ENCODE peak calls at places on chromosomes 5 and 9, in nine cellular contexts. One of them, this sample, is unnamed.
A peak's percentile ranks its signal among the peaks of the same experiment; 100 is the strongest.

GRCh38 chr9:94826644-94827410 is 100.3 kb downstream of the AOPEP start:
- DNase-seq in GM12878: no peak
- DNase-seq in dermis blood vessel endothelial cell: no peak
- DNase-seq in GM04503: no peak
- DNase-seq in activated CD4-positive, alpha-beta T cell treated with anti-CD3 and anti-CD28 coated beads for 1 hour: no peak
- DNase-seq in HCEC 1CT: no peak
- DNase-seq in left ventricle myocardium superior: no peak
- DNase-seq in ACHN: no peak
- DNase-seq in stimulated activated CD8-positive, alpha-beta memory T cell treated with anti-CD3 and anti-CD28 coated beads, Interleukin-4, amount 100 ng/mL, for 1 hour: no peak
- DNase-seq in this sample: no peak

GRCh38 chr5:76145945-76146344 is 62.8 kb downstream of the SV2C start:
- DNase-seq in GM12878: no peak
- DNase-seq in dermis blood vessel endothelial cell: peak; percentile 36
- DNase-seq in GM04503: no peak
- DNase-seq in activated CD4-positive, alpha-beta T cell treated with anti-CD3 and anti-CD28 coated beads for 1 hour: no peak
- DNase-seq in HCEC 1CT: no peak
- DNase-seq in left ventricle myocardium superior: no peak
- DNase-seq in ACHN: peak; percentile 13
- DNase-seq in stimulated activated CD8-positive, alpha-beta memory T cell treated with anti-CD3 and anti-CD28 coated beads, Interleukin-4, amount 100 ng/mL, for 1 hour: no peak
- DNase-seq in this sample: no peak

GRCh38 chr9:69431777-69432176 is 106.8 kb downstream of the ENTREP1 start:
- DNase-seq in GM12878: no peak
- DNase-seq in dermis blood vessel endothelial cell: no peak
- DNase-seq in GM04503: no peak
- DNase-seq in activated CD4-positive, alpha-beta T cell treated with anti-CD3 and anti-CD28 coated beads for 1 hour: no peak
- DNase-seq in HCEC 1CT: no peak
- DNase-seq in left ventricle myocardium superior: no peak
- DNase-seq in ACHN: no peak
- DNase-seq in stimulated activated CD8-positive, alpha-beta memory T cell treated with anti-CD3 and anti-CD28 coated beads, Interleukin-4, amount 100 ng/mL, for 1 hour: no peak
- DNase-seq in this sample: no peak

GRCh38 chr5:142826093-142826492 is 55.9 kb downstream of the ARHGAP26 start:
- DNase-seq in GM12878: no peak
- DNase-seq in dermis blood vessel endothelial cell: no peak
- DNase-seq in GM04503: no peak
- DNase-seq in activated CD4-positive, alpha-beta T cell treated with anti-CD3 and anti-CD28 coated beads for 1 hour: no peak
- DNase-seq in HCEC 1CT: no peak
- DNase-seq in left ventricle myocardium superior: no peak
- DNase-seq in ACHN: peak; percentile 50
- DNase-seq in stimulated activated CD8-positive, alpha-beta memory T cell treated with anti-CD3 and anti-CD28 coated beads, Interleukin-4, amount 100 ng/mL, for 1 hour: no peak
- DNase-seq in this sample: no peak

GRCh38 chr5:57447656-57448055 is 35.0 kb downstream of the ACTBL2 start:
- DNase-seq in GM12878: no peak
- DNase-seq in dermis blood vessel endothelial cell: no peak
- DNase-seq in GM04503: no peak
- DNase-seq in activated CD4-positive, alpha-beta T cell treated with anti-CD3 and anti-CD28 coated beads for 1 hour: no peak
- DNase-seq in HCEC 1CT: peak; percentile 10
- DNase-seq in left ventricle myocardium superior: no peak
- DNase-seq in ACHN: no peak
- DNase-seq in stimulated activated CD8-positive, alpha-beta memory T cell treated with anti-CD3 and anti-CD28 coated beads, Interleukin-4, amount 100 ng/mL, for 1 hour: no peak
- DNase-seq in this sample: no peak

GRCh38 chr5:169628891-169629290 is 8.2 kb upstream of the DOCK2 start:
- DNase-seq in GM12878: no peak
- DNase-seq in dermis blood vessel endothelial cell: no peak
- DNase-seq in GM04503: peak; percentile 93
- DNase-seq in activated CD4-positive, alpha-beta T cell treated with anti-CD3 and anti-CD28 coated beads for 1 hour: no peak
- DNase-seq in HCEC 1CT: peak; percentile 85
- DNase-seq in left ventricle myocardium superior: no peak
- DNase-seq in ACHN: no peak
- DNase-seq in stimulated activated CD8-positive, alpha-beta memory T cell treated with anti-CD3 and anti-CD28 coated beads, Interleukin-4, amount 100 ng/mL, for 1 hour: no peak
- DNase-seq in this sample: no peak

GRCh38 chr9:109399258-109399767 is 78.5 kb upstream of the EPB41L4B start:
- DNase-seq in GM12878: no peak
- DNase-seq in dermis blood vessel endothelial cell: no peak
- DNase-seq in GM04503: no peak
- DNase-seq in activated CD4-positive, alpha-beta T cell treated with anti-CD3 and anti-CD28 coated beads for 1 hour: no peak
- DNase-seq in HCEC 1CT: no peak
- DNase-seq in left ventricle myocardium superior: no peak
- DNase-seq in ACHN: no peak
- DNase-seq in stimulated activated CD8-positive, alpha-beta memory T cell treated with anti-CD3 and anti-CD28 coated beads, Interleukin-4, amount 100 ng/mL, for 1 hour: no peak
- DNase-seq in this sample: no peak

GRCh38 chr5:141914154-141914743 is 9.4 kb upstream of the DELE1 start:
- DNase-seq in GM12878: no peak
- DNase-seq in dermis blood vessel endothelial cell: peak; percentile 28
- DNase-seq in GM04503: no peak
- DNase-seq in activated CD4-positive, alpha-beta T cell treated with anti-CD3 and anti-CD28 coated beads for 1 hour: no peak
- DNase-seq in HCEC 1CT: no peak
- DNase-seq in left ventricle myocardium superior: peak; percentile 73
- DNase-seq in ACHN: no peak
- DNase-seq in stimulated activated CD8-positive, alpha-beta memory T cell treated with anti-CD3 and anti-CD28 coated beads, Interleukin-4, amount 100 ng/mL, for 1 hour: no peak
- DNase-seq in this sample: no peak

GRCh38 chr9:117138257-117138656 is 276.6 kb downstream of the ASTN2 start:
- DNase-seq in GM12878: no peak
- DNase-seq in dermis blood vessel endothelial cell: no peak
- DNase-seq in GM04503: no peak
- DNase-seq in activated CD4-positive, alpha-beta T cell treated with anti-CD3 and anti-CD28 coated beads for 1 hour: no peak
- DNase-seq in HCEC 1CT: no peak
- DNase-seq in left ventricle myocardium superior: no peak
- DNase-seq in ACHN: no peak
- DNase-seq in stimulated activated CD8-positive, alpha-beta memory T cell treated with anti-CD3 and anti-CD28 coated beads, Interleukin-4, amount 100 ng/mL, for 1 hour: no peak
- DNase-seq in this sample: no peak

GRCh38 chr5:134527961-134528424 is 2.5 kb downstream of the JADE2 start:
- DNase-seq in GM12878: no peak
- DNase-seq in dermis blood vessel endothelial cell: no peak
- DNase-seq in GM04503: no peak
- DNase-seq in activated CD4-positive, alpha-beta T cell treated with anti-CD3 and anti-CD28 coated beads for 1 hour: no peak
- DNase-seq in HCEC 1CT: no peak
- DNase-seq in left ventricle myocardium superior: peak; percentile 46
- DNase-seq in ACHN: no peak
- DNase-seq in stimulated activated CD8-positive, alpha-beta memory T cell treated with anti-CD3 and anti-CD28 coated beads, Interleukin-4, amount 100 ng/mL, for 1 hour: no peak
- DNase-seq in this sample: no peak

GRCh38 chr5:111937091-111937490 is 180.1 kb upstream of the NREP start:
- DNase-seq in GM12878: no peak
- DNase-seq in dermis blood vessel endothelial cell: no peak
- DNase-seq in GM04503: no peak
- DNase-seq in activated CD4-positive, alpha-beta T cell treated with anti-CD3 and anti-CD28 coated beads for 1 hour: no peak
- DNase-seq in HCEC 1CT: no peak
- DNase-seq in left ventricle myocardium superior: no peak
- DNase-seq in ACHN: no peak
- DNase-seq in stimulated activated CD8-positive, alpha-beta memory T cell treated with anti-CD3 and anti-CD28 coated beads, Interleukin-4, amount 100 ng/mL, for 1 hour: no peak
- DNase-seq in this sample: no peak

GRCh38 chr5:133362438-133362837 is 249.9 kb downstream of the FSTL4 start:
- DNase-seq in GM12878: no peak
- DNase-seq in dermis blood vessel endothelial cell: no peak
- DNase-seq in GM04503: no peak
- DNase-seq in activated CD4-positive, alpha-beta T cell treated with anti-CD3 and anti-CD28 coated beads for 1 hour: no peak
- DNase-seq in HCEC 1CT: no peak
- DNase-seq in left ventricle myocardium superior: no peak
- DNase-seq in ACHN: no peak
- DNase-seq in stimulated activated CD8-positive, alpha-beta memory T cell treated with anti-CD3 and anti-CD28 coated beads, Interleukin-4, amount 100 ng/mL, for 1 hour: no peak
- DNase-seq in this sample: no peak

GRCh38 chr9:116187570-116188170 is 34.1 kb downstream of the PAPPA start:
- DNase-seq in GM12878: no peak
- DNase-seq in dermis blood vessel endothelial cell: no peak
- DNase-seq in GM04503: no peak
- DNase-seq in activated CD4-positive, alpha-beta T cell treated with anti-CD3 and anti-CD28 coated beads for 1 hour: no peak
- DNase-seq in HCEC 1CT: no peak
- DNase-seq in left ventricle myocardium superior: no peak
- DNase-seq in ACHN: no peak
- DNase-seq in stimulated activated CD8-positive, alpha-beta memory T cell treated with anti-CD3 and anti-CD28 coated beads, Interleukin-4, amount 100 ng/mL, for 1 hour: no peak
- DNase-seq in this sample: no peak

GRCh38 chr5:149310947-149311675 is 34.2 kb upstream of the GRPEL2 start:
- DNase-seq in GM12878: no peak
- DNase-seq in dermis blood vessel endothelial cell: peak; percentile 95
- DNase-seq in GM04503: no peak
- DNase-seq in activated CD4-positive, alpha-beta T cell treated with anti-CD3 and anti-CD28 coated beads for 1 hour: no peak
- DNase-seq in HCEC 1CT: peak; percentile 32
- DNase-seq in left ventricle myocardium superior: peak; percentile 61
- DNase-seq in ACHN: peak; percentile 13
- DNase-seq in stimulated activated CD8-positive, alpha-beta memory T cell treated with anti-CD3 and anti-CD28 coated beads, Interleukin-4, amount 100 ng/mL, for 1 hour: no peak
- DNase-seq in this sample: no peak